ENCODE peak calls at places on chromosomes 7 and 10, in eight cellular contexts. R is GM03348; F is stimulated activated effector memory CD8-positive, alpha-beta T cell treated with anti-CD3 and anti-CD28 coated beads, Interleukin-12 subunit alpha, Interleukin-12 subunit beta, amount 100 ng/mL, for 72 hours; I is cardiac muscle cell; X is NCI-H748 treated with DMSO at 0.1 percent for 48 hours; V is A549; Y is head of caudate nucleus; J is lung. P is an unnamed sample.

GRCh38 chr7:151038951-151039849 is 9.1 kb upstream of the ASIC3 start:
- DNase-seq in R (peak), F (peak), I (peak), X (no peak), V (peak), Y (no peak), J (peak), P (peak)

GRCh38 chr7:132386249-132386681 is 190.0 kb downstream of the PLXNA4 start:
- DNase-seq in R (no peak), F (no peak), I (peak), X (peak), V (no peak), Y (no peak), J (peak), P (no peak)

GRCh38 chr10:103835121-103836045 is 20.0 kb downstream of the SH3PXD2A start:
- DNase-seq in R (peak), F (no peak), I (peak), X (no peak), V (no peak), Y (no peak), J (no peak), P (no peak)

GRCh38 chr7:40758590-40758989 is 623.8 kb downstream of the SUGCT start:
- DNase-seq in R (no peak), F (no peak), I (peak), X (no peak), V (no peak), Y (no peak), J (no peak), P (no peak)

GRCh38 chr10:79380918-79381775 is 33.9 kb downstream of the PPIF start:
- DNase-seq in R (no peak), F (no peak), I (no peak), X (no peak), V (no peak), Y (no peak), J (no peak), P (no peak)

GRCh38 chr10:17872191-17873091 is 63.3 kb downstream of the MRC1 start:
- DNase-seq in R (no peak), F (no peak), I (peak), X (peak), V (no peak), Y (no peak), J (no peak), P (no peak)

GRCh38 chr10:47253651-47254375 is 46.2 kb upstream of the GDF10 start:
- DNase-seq in R (peak), F (no peak), I (peak), X (no peak), V (no peak), Y (no peak), J (no peak), P (no peak)

GRCh38 chr7:155576900-155577508 is 30.6 kb upstream of the CNPY1 start:
- DNase-seq in R (no peak), F (no peak), I (no peak), X (no peak), V (no peak), Y (no peak), J (no peak), P (no peak)

GRCh38 chr7:102988631-102989030 is 75.8 kb downstream of the LRRC17 start:
- DNase-seq in R (no peak), F (no peak), I (no peak), X (no peak), V (no peak), Y (no peak), J (no peak), P (no peak)

GRCh38 chr7:155851892-155852291 is 39.6 kb upstream of the SHH start:
- DNase-seq in R (no peak), F (no peak), I (no peak), X (no peak), V (no peak), Y (no peak), J (no peak), P (no peak)

GRCh38 chr10:46992794-46993552 is 81.7 kb downstream of the PTPN20 start:
- DNase-seq in R (peak), F (no peak), I (peak), X (peak), V (peak), Y (no peak), J (no peak), P (peak)

GRCh38 chr10:70343312-70343711 is 39.1 kb downstream of the LRRC20 start:
- DNase-seq in R (no peak), F (no peak), I (no peak), X (no peak), V (no peak), Y (no peak), J (no peak), P (no peak)

GRCh38 chr10:78859266-78859665 is 209.5 kb upstream of the ZMIZ1 start:
- DNase-seq in R (no peak), F (peak), I (no peak), X (no peak), V (no peak), Y (no peak), J (peak), P (no peak)

GRCh38 chr10:97422921-97423420 is 3.0 kb upstream of the PGAM1 start:
- DNase-seq in R (peak), F (peak), I (peak), X (no peak), V (no peak), Y (no peak), J (no peak), P (no peak)

GRCh38 chr10:133441780-133442179 is 12.0 kb upstream of the SCART1 start:
- DNase-seq in R (no peak), F (peak), I (no peak), X (no peak), V (no peak), Y (no peak), J (peak), P (no peak)

GRCh38 chr10:110446954-110447608 is 50.6 kb upstream of the DUSP5 start:
- DNase-seq in R (peak), F (no peak), I (peak), X (no peak), V (no peak), Y (no peak), J (no peak), P (no peak)

GRCh38 chr7:75716992-75717626 is 21.6 kb downstream of the HIP1 start:
- DNase-seq in R (peak), F (no peak), I (peak), X (no peak), V (no peak), Y (no peak), J (no peak), P (no peak)

GRCh38 chr7:13829914-13830603 is 159.4 kb downstream of the ETV1 start:
- DNase-seq in R (no peak), F (no peak), I (peak), X (peak), V (no peak), Y (no peak), J (no peak), P (no peak)

GRCh38 chr10:16794005-16794404 is 23.2 kb downstream of the RSU1 start:
- DNase-seq in R (no peak), F (no peak), I (no peak), X (no peak), V (no peak), Y (no peak), J (no peak), P (no peak)

GRCh38 chr10:6062101-6062771 is at the start of gene IL2RA:
- DNase-seq in R (no peak), F (peak), I (no peak), X (no peak), V (no peak), Y (no peak), J (no peak), P (no peak)

GRCh38 chr7:68622500-68622899 is 975.8 kb upstream of the AUTS2 start:
- DNase-seq in R (no peak), F (no peak), I (no peak), X (peak), V (no peak), Y (no peak), J (no peak), P (no peak)

GRCh38 chr10:73799899-73800559 is 11.4 kb downstream of the NDST2 start:
- DNase-seq in R (no peak), F (no peak), I (no peak), X (no peak), V (no peak), Y (no peak), J (no peak), P (no peak)

GRCh38 chr7:116139007-116139406 is 71.3 kb upstream of the TES start:
- DNase-seq in R (no peak), F (no peak), I (peak), X (no peak), V (no peak), Y (peak), J (no peak), P (no peak)

GRCh38 chr7:99369767-99370353 is 4.7 kb upstream of the ARPC1B start:
- DNase-seq in R (peak), F (no peak), I (peak), X (no peak), V (no peak), Y (no peak), J (no peak), P (no peak)

GRCh38 chr7:34652784-34653183 is 5.2 kb upstream of the NPSR1 start:
- DNase-seq in R (peak), F (no peak), I (no peak), X (no peak), V (no peak), Y (no peak), J (no peak), P (no peak)

GRCh38 chr10:86830043-86830591 is 73.7 kb downstream of the BMPR1A start:
- DNase-seq in R (no peak), F (no peak), I (no peak), X (no peak), V (no peak), Y (no peak), J (no peak), P (no peak)

GRCh38 chr10:24463683-24464426 is 254.9 kb downstream of the KIAA1217 start:
- DNase-seq in R (peak), F (peak), I (peak), X (no peak), V (no peak), Y (no peak), J (no peak), P (no peak)

GRCh38 chr7:133009426-133009825 is 72.5 kb downstream of the CHCHD3 start:
- DNase-seq in R (no peak), F (no peak), I (peak), X (no peak), V (no peak), Y (no peak), J (no peak), P (no peak)

GRCh38 chr10:84825330-84825729 is 496.9 kb downstream of the CCSER2 start:
- DNase-seq in R (peak), F (no peak), I (peak), X (no peak), V (no peak), Y (no peak), J (no peak), P (no peak)

GRCh38 chr10:49080071-49080470 is 35.3 kb downstream of the VSTM4 start:
- DNase-seq in R (no peak), F (peak), I (peak), X (no peak), V (no peak), Y (no peak), J (peak), P (no peak)

GRCh38 chr10:101879456-101880189 is 36.0 kb upstream of the KCNIP2 start:
- DNase-seq in R (no peak), F (no peak), I (peak), X (no peak), V (no peak), Y (no peak), J (no peak), P (no peak)

P was measured in HAP-1.